ENCODE peak calls at places on chromosomes 16 and 17, in five cellular contexts. One of them, this sample, is unnamed.

GRCh38 chr17:44992242-44992939 is 24.3 kb upstream of the C1QL1 start:
- DNase-seq in transverse colon: no peak
- DNase-seq in prostate gland: no peak
- DNase-seq in upper lobe of left lung: no peak
- DNase-seq in H1: no peak
- DNase-seq in this sample: no peak

GRCh38 chr16:1047123-1047522 is 25.4 kb upstream of the SSTR5 start:
- DNase-seq in H1: no peak
- DNase-seq in prostate gland: no peak
- DNase-seq in upper lobe of left lung: no peak
- DNase-seq in transverse colon: no peak
- DNase-seq in this sample: no peak

GRCh38 chr17:30372755-30373154 is 6.0 kb upstream of the CPD start:
- DNase-seq in H1: no peak
- DNase-seq in upper lobe of left lung: no peak
- DNase-seq in prostate gland: no peak
- DNase-seq in transverse colon: no peak
- DNase-seq in this sample: no peak

GRCh38 chr17:42121066-42121769 is at the start of gene KAT2A:
- DNase-seq in H1: peak
- DNase-seq in prostate gland: peak
- DNase-seq in transverse colon: peak
- DNase-seq in upper lobe of left lung: peak
- DNase-seq in this sample: no peak

GRCh38 chr16:85072947-85073346 is 39.3 kb downstream of the CIBAR2 start:
- DNase-seq in H1: no peak
- DNase-seq in prostate gland: no peak
- DNase-seq in transverse colon: no peak
- DNase-seq in upper lobe of left lung: no peak
- DNase-seq in this sample: no peak

GRCh38 chr16:25291580-25291979 is 33.9 kb upstream of the ZKSCAN2 start:
- DNase-seq in transverse colon: no peak
- DNase-seq in H1: no peak
- DNase-seq in prostate gland: no peak
- DNase-seq in upper lobe of left lung: no peak
- DNase-seq in this sample: no peak

GRCh38 chr17:78589885-78590284 is 12.7 kb upstream of the DNAH17 start:
- DNase-seq in H1: no peak
- DNase-seq in upper lobe of left lung: no peak
- DNase-seq in prostate gland: no peak
- DNase-seq in transverse colon: no peak
- DNase-seq in this sample: no peak

GRCh38 chr17:32527146-32527545 is 40.4 kb downstream of the CDK5R1 start:
- DNase-seq in upper lobe of left lung: no peak
- DNase-seq in H1: no peak
- DNase-seq in transverse colon: no peak
- DNase-seq in prostate gland: no peak
- DNase-seq in this sample: no peak

GRCh38 chr16:4298761-4299522 is 16.9 kb upstream of the GLIS2 start:
- DNase-seq in H1: no peak
- DNase-seq in upper lobe of left lung: peak
- DNase-seq in transverse colon: peak
- DNase-seq in prostate gland: peak
- DNase-seq in this sample: peak

GRCh38 chr17:76036497-76037380 is 9.6 kb upstream of the EVPL start:
- DNase-seq in H1: no peak
- DNase-seq in transverse colon: peak
- DNase-seq in prostate gland: no peak
- DNase-seq in upper lobe of left lung: no peak
- DNase-seq in this sample: no peak
- TF ChIP-seq POLR2AphosphoS5 in H1: no peak
- TF ChIP-seq POLR2AphosphoS5 in transverse colon: peak
- TF ChIP-seq POLR2AphosphoS5 in prostate gland: peak
- TF ChIP-seq POLR2AphosphoS5 in upper lobe of left lung: no peak
- TF ChIP-seq POLR2AphosphoS5 in this sample: no peak

GRCh38 chr17:47952181-47953021 is 5.3 kb downstream of the PRR15L start:
- DNase-seq in transverse colon: peak
- DNase-seq in prostate gland: no peak
- DNase-seq in upper lobe of left lung: no peak
- DNase-seq in H1: no peak
- DNase-seq in this sample: no peak

GRCh38 chr17:47956818-47957590 is 679 bp downstream of the PRR15L start:
- DNase-seq in prostate gland: no peak
- DNase-seq in transverse colon: peak
- DNase-seq in H1: no peak
- DNase-seq in upper lobe of left lung: no peak
- DNase-seq in this sample: no peak

GRCh38 chr17:47957591-47958490 is at the start of gene PRR15L:
- DNase-seq in prostate gland: peak
- DNase-seq in upper lobe of left lung: no peak
- DNase-seq in H1: no peak
- DNase-seq in transverse colon: peak
- DNase-seq in this sample: no peak

GRCh38 chr17:47953945-47954344 is 3.7 kb downstream of the PRR15L start:
- DNase-seq in transverse colon: no peak
- DNase-seq in prostate gland: no peak
- DNase-seq in H1: no peak
- DNase-seq in upper lobe of left lung: no peak
- DNase-seq in this sample: no peak

DNA sequence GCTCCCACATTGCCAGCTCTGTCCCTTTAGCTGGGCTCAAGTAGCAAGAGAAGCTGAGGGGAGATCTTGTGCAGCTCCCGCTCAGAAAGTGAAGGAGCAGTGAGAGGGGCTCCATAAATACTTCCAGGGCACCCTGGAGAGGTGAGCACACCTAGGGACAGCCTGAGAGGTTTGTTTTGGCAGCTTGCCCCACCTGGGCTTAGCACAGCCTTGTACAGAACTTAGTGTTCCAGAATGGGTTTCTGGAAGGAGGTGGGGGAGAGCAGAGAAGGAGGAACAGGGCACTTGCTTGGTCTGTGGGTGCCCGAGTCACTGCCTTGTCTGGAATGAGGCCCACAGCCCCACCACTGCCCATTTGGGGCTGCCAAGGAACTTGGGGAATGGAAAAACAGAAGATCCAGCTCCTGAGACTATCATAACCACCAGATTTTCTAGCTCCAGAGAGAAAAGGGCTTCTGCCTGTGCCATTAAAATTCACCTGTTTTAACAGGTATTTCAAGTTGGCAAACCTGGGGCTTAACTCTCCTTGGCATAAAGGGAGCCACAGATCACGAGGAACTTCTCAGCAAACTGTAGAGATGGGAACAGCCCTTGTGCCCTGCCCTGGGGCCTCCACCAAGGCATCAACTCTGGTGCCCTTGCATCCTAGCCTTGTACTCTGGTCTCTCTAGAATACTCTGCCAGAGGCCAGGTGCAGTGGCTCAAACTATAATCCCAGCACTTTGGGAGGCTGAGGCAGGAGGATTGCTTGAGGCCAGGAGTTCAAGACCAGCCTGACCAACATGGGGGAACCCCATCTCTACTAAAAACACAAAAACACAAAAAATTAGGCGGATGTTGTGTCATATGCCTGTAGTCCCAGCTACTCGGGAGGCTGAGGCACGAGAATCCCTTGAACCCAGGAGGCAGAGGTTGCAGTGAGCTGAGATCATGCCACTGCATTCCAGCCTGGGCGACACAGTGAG is 1.9 kb downstream of the PRR15L start:
- DNase-seq in transverse colon: peak
- DNase-seq in H1: no peak
- DNase-seq in prostate gland: peak
- DNase-seq in upper lobe of left lung: no peak
- DNase-seq in this sample: no peak
- H3K4me3 ChIP-seq in transverse colon: peak
- H3K4me3 ChIP-seq in H1: no peak
- H3K4me3 ChIP-seq in prostate gland: peak
- H3K4me3 ChIP-seq in upper lobe of left lung: no peak
- H3K4me3 ChIP-seq in this sample: peak

DNA sequence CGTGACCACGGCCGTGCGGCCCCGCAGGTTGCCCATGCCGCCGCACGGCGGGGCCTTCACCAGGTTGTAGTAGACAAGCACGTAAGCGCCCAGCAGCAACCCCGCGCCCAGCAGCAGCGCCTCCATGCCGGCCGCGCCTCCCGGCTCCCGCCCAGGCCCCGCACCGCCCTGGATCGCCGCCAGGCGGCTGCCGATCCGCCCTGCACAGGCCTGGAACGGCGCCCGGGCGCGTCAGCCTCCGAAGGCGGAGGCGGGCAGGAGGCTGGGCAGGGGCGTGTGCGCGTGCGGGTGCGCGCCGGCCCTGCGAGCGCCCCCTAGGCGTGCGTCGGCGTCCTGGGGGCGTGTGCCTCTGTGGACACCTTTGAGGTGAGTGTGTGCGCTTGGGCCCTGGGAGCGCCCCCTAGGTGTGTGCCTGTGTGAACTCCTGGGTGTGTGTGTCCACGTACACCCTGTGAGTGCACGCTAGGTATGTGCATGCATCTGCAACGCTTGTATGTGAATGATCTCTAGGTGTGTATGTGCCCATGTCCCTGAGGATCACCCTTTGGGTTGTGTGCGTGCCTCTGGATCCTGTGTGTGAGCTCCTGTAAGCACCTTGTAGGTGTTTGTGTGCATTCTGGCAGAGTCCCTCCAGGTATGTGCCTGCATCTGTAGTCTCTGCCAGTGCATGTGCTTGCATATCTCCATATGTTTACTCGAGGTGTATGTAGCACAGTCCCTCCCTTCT is at the start of gene DHRS13:
- DNase-seq in H1: peak
- DNase-seq in transverse colon: peak
- DNase-seq in upper lobe of left lung: peak
- DNase-seq in prostate gland: peak
- DNase-seq in this sample: peak
- TF ChIP-seq POLR2AphosphoS5 in H1: peak
- TF ChIP-seq POLR2AphosphoS5 in transverse colon: peak
- TF ChIP-seq POLR2AphosphoS5 in upper lobe of left lung: peak
- TF ChIP-seq POLR2AphosphoS5 in prostate gland: peak
- TF ChIP-seq POLR2AphosphoS5 in this sample: no peak

GRCh38 chr16:73171901-73172619 is 124.1 kb upstream of the ZFHX3 start:
- DNase-seq in prostate gland: no peak
- DNase-seq in upper lobe of left lung: peak
- DNase-seq in transverse colon: no peak
- DNase-seq in H1: no peak
- DNase-seq in this sample: no peak
- H3K4me3 ChIP-seq in prostate gland: no peak
- H3K4me3 ChIP-seq in upper lobe of left lung: no peak
- H3K4me3 ChIP-seq in transverse colon: no peak
- H3K4me3 ChIP-seq in H1: no peak
- H3K4me3 ChIP-seq in this sample: no peak